ENCODE peak calls at places on chromosome 20, in ten cellular contexts. K is lower lobe of right lung, Y is hepatocyte, B is uterus, P is progenitor cell of endocrine pancreas, O is heart right ventricle, X is stomach, T is prostate gland, D is adrenal gland, L is A549. S is an unnamed sample.

GRCh38 chr20:4549711-4550259 is 171.9 kb upstream of the PRND start:
- DNase-seq in K (no peak), Y (no peak), B (no peak), P (no peak), O (no peak), X (no peak), T (no peak), D (no peak), L (peak), S (no peak)

GRCh38 chr20:31568041-31568731 is 36.9 kb upstream of the ID1 start:
- DNase-seq in K (no peak), Y (no peak), B (no peak), P (no peak), O (no peak), X (no peak), T (no peak), D (no peak), L (no peak), S (no peak)

GRCh38 chr20:13449868-13450441 is 188.8 kb downstream of the TASP1 start:
- DNase-seq in K (no peak), Y (no peak), B (no peak), P (no peak), O (no peak), X (no peak), T (no peak), D (no peak), L (no peak), S (no peak)

GRCh38 chr20:2323051-2323450 is 27.2 kb downstream of the TGM3 start:
- DNase-seq in K (no peak), Y (no peak), B (no peak), P (no peak), O (no peak), X (no peak), T (no peak), D (no peak), L (no peak), S (no peak)

GRCh38 chr20:63457737-63458136 is 14.7 kb downstream of the KCNQ2 start:
- DNase-seq in K (no peak), Y (no peak), B (no peak), P (no peak), O (peak), X (peak), T (no peak), D (no peak), L (peak), S (no peak)

GRCh38 chr20:2280083-2280482 is 15.7 kb upstream of the TGM3 start:
- DNase-seq in K (no peak), Y (no peak), B (no peak), P (no peak), O (no peak), X (no peak), T (no peak), D (no peak), L (no peak), S (no peak)

GRCh38 chr20:53980101-53980500 is 90.3 kb downstream of the BCAS1 start:
- DNase-seq in K (no peak), Y (no peak), B (no peak), P (no peak), O (no peak), X (no peak), T (no peak), D (no peak), L (no peak), S (no peak)

GRCh38 chr20:56411759-56412472 is at the start of gene CASS4:
- DNase-seq in K (no peak), Y (peak), B (no peak), P (no peak), O (no peak), X (no peak), T (no peak), D (peak), L (no peak), S (no peak)

GRCh38 chr20:14919473-14920157 is 582.2 kb upstream of the FLRT3 start:
- DNase-seq in K (peak), Y (peak), B (no peak), P (peak), O (no peak), X (peak), T (peak), D (no peak), L (peak), S (no peak)

GRCh38 chr20:23143986-23144695 is 58.0 kb upstream of the CD93 start:
- DNase-seq in K (no peak), Y (no peak), B (no peak), P (no peak), O (no peak), X (no peak), T (no peak), D (no peak), L (no peak), S (no peak)

GRCh38 chr20:31818376-31818908 is 714 bp upstream of the MYLK2 start:
- DNase-seq in K (no peak), Y (no peak), B (no peak), P (no peak), O (no peak), X (no peak), T (no peak), D (no peak), L (no peak), S (no peak)

GRCh38 chr20:21514553-21515251 is 838 bp upstream of the NKX2-2 start:
- DNase-seq in K (peak), Y (no peak), B (no peak), P (peak), O (no peak), X (no peak), T (no peak), D (no peak), L (no peak), S (no peak)

GRCh38 chr20:34824861-34825529 is 456 bp downstream of the NCOA6 start:
- DNase-seq in K (peak), Y (peak), B (peak), P (peak), O (peak), X (peak), T (peak), D (peak), L (peak), S (peak)

GRCh38 chr20:12051206-12052163 is 133.8 kb downstream of the BTBD3 start:
- DNase-seq in K (no peak), Y (no peak), B (peak), P (no peak), O (no peak), X (no peak), T (no peak), D (no peak), L (no peak), S (no peak)

GRCh38 chr20:45828589-45828988 is 1.5 kb upstream of the TNNC2 start:
- DNase-seq in K (no peak), Y (no peak), B (no peak), P (no peak), O (no peak), X (no peak), T (no peak), D (no peak), L (no peak), S (no peak)

GRCh38 chr20:10357974-10358373 is 76.0 kb downstream of the MKKS start:
- DNase-seq in K (no peak), Y (no peak), B (no peak), P (no peak), O (no peak), X (no peak), T (no peak), D (no peak), L (peak), S (no peak)

GRCh38 chr20:58359441-58359840 is 29.6 kb upstream of the VAPB start:
- DNase-seq in K (no peak), Y (no peak), B (no peak), P (no peak), O (no peak), X (no peak), T (no peak), D (no peak), L (no peak), S (no peak)

GRCh38 chr20:45912344-45912682 is 358 bp upstream of the PLTP start:
- DNase-seq in K (no peak), Y (no peak), B (no peak), P (no peak), O (no peak), X (no peak), T (no peak), D (no peak), L (no peak), S (no peak)

GRCh38 chr20:478949-479429 is 16.7 kb upstream of the TBC1D20 start:
- DNase-seq in K (no peak), Y (peak), B (no peak), P (no peak), O (no peak), X (no peak), T (peak), D (no peak), L (peak), S (peak)

GRCh38 chr20:33005132-33005566 is 916 bp upstream of the SUN5 start:
- DNase-seq in K (no peak), Y (no peak), B (no peak), P (no peak), O (no peak), X (no peak), T (no peak), D (no peak), L (peak), S (peak)

GRCh38 chr20:44460795-44461141 is 14.9 kb upstream of the TTPAL start:
- DNase-seq in K (no peak), Y (peak), B (no peak), P (no peak), O (no peak), X (no peak), T (no peak), D (no peak), L (peak), S (no peak)

GRCh38 chr20:2617099-2617714 is 35.2 kb upstream of the NOP56 start:
- DNase-seq in K (no peak), Y (no peak), B (no peak), P (no peak), O (no peak), X (no peak), T (no peak), D (peak), L (no peak), S (no peak)

GRCh38 chr20:34549291-34549928 is 9.1 kb upstream of the MAP1LC3A start:
- DNase-seq in K (no peak), Y (peak), B (no peak), P (no peak), O (no peak), X (no peak), T (peak), D (no peak), L (peak), S (no peak)

GRCh38 chr20:4018015-4018748 is 2.8 kb upstream of the RNF24 start:
- DNase-seq in K (no peak), Y (no peak), B (no peak), P (no peak), O (no peak), X (no peak), T (no peak), D (no peak), L (no peak), S (no peak)

GRCh38 chr20:44692932-44693476 is 22.2 kb upstream of the CCN5 start:
- DNase-seq in K (no peak), Y (peak), B (peak), P (no peak), O (peak), X (peak), T (no peak), D (peak), L (peak), S (no peak)

GRCh38 chr20:45679650-45680049 is 9.6 kb upstream of the WFDC11 start:
- DNase-seq in K (no peak), Y (no peak), B (no peak), P (no peak), O (no peak), X (no peak), T (no peak), D (no peak), L (no peak), S (no peak)

GRCh38 chr20:20360464-20360863 is 7.4 kb upstream of the INSM1 start:
- DNase-seq in K (no peak), Y (peak), B (no peak), P (peak), O (no peak), X (peak), T (peak), D (peak), L (peak), S (peak)

GRCh38 chr20:5844063-5844681 is 94.0 kb downstream of the SHLD1 start:
- DNase-seq in K (no peak), Y (no peak), B (no peak), P (no peak), O (no peak), X (no peak), T (no peak), D (peak), L (peak), S (no peak)

GRCh38 chr20:60242836-60243520 is 284.8 kb downstream of the CDH26 start:
- DNase-seq in K (no peak), Y (no peak), B (no peak), P (no peak), O (no peak), X (no peak), T (no peak), D (no peak), L (no peak), S (no peak)

GRCh38 chr20:32206383-32207210 is 946 bp downstream of the PLAGL2 start:
- DNase-seq in K (no peak), Y (peak), B (no peak), P (no peak), O (no peak), X (no peak), T (no peak), D (no peak), L (no peak), S (no peak)

GRCh38 chr20:63106108-63106764 is 99.5 kb upstream of the BHLHE23 start:
- DNase-seq in K (no peak), Y (no peak), B (peak), P (no peak), O (peak), X (peak), T (peak), D (peak), L (peak), S (no peak)

GRCh38 chr20:35618372-35619131 is 2.9 kb downstream of the SPAG4 start:
- DNase-seq in K (peak), Y (no peak), B (peak), P (no peak), O (peak), X (no peak), T (no peak), D (peak), L (no peak), S (no peak)

GRCh38 chr20:50857348-50857747 is 62.5 kb downstream of the BCAS4 start:
- DNase-seq in K (no peak), Y (no peak), B (no peak), P (no peak), O (no peak), X (no peak), T (no peak), D (no peak), L (no peak), S (no peak)

GRCh38 chr20:50856475-50857041 is 61.7 kb downstream of the BCAS4 start:
- DNase-seq in K (no peak), Y (no peak), B (no peak), P (no peak), O (no peak), X (no peak), T (no peak), D (no peak), L (no peak), S (no peak)

GRCh38 chr20:50854512-50855249 is 59.8 kb downstream of the BCAS4 start:
- DNase-seq in K (no peak), Y (no peak), B (no peak), P (no peak), O (no peak), X (no peak), T (no peak), D (no peak), L (no peak), S (no peak)

GRCh38 chr20:50858525-50858924 is 63.7 kb downstream of the BCAS4 start:
- DNase-seq in K (no peak), Y (no peak), B (no peak), P (no peak), O (no peak), X (no peak), T (no peak), D (no peak), L (no peak), S (no peak)

DNA sequence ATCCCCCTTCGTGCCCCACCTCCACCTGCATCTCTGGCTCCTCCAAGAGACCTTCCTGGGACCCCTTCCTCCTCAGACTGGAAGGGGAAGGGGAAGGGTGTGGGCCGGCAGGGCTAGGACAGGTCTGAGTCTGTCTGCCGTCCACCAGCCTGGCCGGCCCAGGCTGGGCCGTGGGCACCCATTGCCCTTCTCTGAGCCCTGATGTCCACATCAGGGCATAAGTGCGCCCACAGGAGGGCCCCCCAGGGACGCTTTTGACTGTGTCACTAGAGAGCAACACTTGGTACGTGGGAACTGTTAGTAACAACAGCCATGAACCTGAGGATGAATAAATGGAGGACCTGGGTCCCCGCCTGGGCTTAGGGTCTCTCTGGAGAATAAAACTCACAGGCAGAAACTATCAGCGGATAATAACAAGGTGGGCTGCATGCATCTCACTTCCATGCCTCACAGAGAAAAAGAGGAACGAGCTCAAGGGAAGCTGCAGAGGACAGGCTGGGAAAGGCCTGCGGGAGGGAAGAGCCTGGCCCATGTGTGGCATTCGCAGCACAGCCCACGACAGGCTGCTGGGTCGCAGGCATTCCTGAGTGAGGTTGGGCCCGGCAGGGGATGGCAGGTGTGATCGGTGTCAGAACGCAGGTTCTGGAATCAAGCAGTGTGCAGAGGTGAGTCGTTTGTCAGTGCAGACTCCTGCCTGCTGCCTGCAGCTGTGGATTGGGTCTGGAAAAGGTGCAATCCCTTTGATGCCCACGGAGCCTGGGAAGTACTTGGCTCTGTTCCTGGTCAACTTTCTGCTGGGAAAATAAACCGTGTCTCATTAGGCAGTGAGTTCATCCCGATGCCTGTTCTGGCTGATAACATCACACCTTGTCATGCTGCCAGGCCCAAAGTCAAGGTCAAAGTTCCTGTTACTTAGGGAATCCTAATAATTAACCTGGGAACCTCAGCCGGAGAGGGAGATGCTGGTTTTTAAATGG is 60.9 kb downstream of the BCAS4 start:
- DNase-seq in K (no peak), Y (peak), B (no peak), P (no peak), O (no peak), X (peak), T (no peak), D (peak), L (peak), S (no peak)
- TF ChIP-seq CTCF in K (no peak), Y (no peak), B (no peak), P (no peak), O (no peak), X (no peak), T (no peak), D (no peak), L (no peak), S (no peak)

DNA sequence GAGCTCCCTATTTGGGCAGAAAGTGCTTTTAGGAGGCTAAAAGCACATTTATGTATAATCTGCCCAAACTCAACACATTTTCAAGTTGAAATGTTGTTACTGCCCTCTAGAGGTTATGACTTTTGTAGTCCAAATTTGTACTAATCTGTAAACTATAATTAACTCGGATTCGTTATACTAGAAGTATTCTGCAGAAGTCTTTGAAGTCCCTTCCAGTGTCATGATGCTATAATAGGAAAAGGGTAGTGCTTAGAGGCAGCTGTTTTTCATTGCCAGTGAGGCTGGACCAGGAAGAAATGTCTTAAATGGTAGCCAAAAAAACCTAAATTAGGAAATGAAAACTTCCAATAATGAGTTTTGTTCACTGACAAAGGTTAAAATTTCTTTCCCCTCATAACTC is 44.8 kb upstream of the EMILIN3 start:
- DNase-seq in K (no peak), Y (no peak), B (no peak), P (no peak), O (no peak), X (no peak), T (no peak), D (no peak), L (peak), S (no peak)
- TF ChIP-seq CTCF in K (peak), Y (peak), B (peak), P (peak), O (peak), X (no peak), T (peak), D (peak), L (peak), S (peak)

GRCh38 chr20:38172344-38172743 is 7.3 kb upstream of the TGM2 start:
- DNase-seq in K (no peak), Y (no peak), B (no peak), P (no peak), O (no peak), X (no peak), T (no peak), D (no peak), L (peak), S (no peak)
- TF ChIP-seq CTCF in K (no peak), Y (peak), B (no peak), P (no peak), O (no peak), X (no peak), T (no peak), D (no peak), L (peak), S (no peak)

GRCh38 chr20:25469558-25469957 is 62.1 kb downstream of the GINS1 start:
- DNase-seq in K (no peak), Y (no peak), B (no peak), P (no peak), O (no peak), X (no peak), T (no peak), D (no peak), L (no peak), S (no peak)

GRCh38 chr20:25468126-25469075 is 60.9 kb downstream of the GINS1 start:
- DNase-seq in K (no peak), Y (no peak), B (no peak), P (no peak), O (no peak), X (no peak), T (no peak), D (no peak), L (no peak), S (no peak)

GRCh38 chr20:25467441-25467840 is 60.0 kb downstream of the GINS1 start:
- DNase-seq in K (no peak), Y (no peak), B (no peak), P (no peak), O (no peak), X (no peak), T (no peak), D (no peak), L (no peak), S (no peak)

GRCh38 chr20:25471020-25471419 is 63.5 kb downstream of the GINS1 start:
- DNase-seq in K (no peak), Y (no peak), B (no peak), P (no peak), O (no peak), X (no peak), T (no peak), D (no peak), L (no peak), S (no peak)

GRCh38 chr20:25470045-25470444 is 62.6 kb downstream of the GINS1 start:
- DNase-seq in K (no peak), Y (peak), B (no peak), P (no peak), O (no peak), X (peak), T (peak), D (no peak), L (peak), S (no peak)
- TF ChIP-seq CTCF in K (no peak), Y (peak), B (no peak), P (peak), O (peak), X (no peak), T (peak), D (peak), L (peak), S (peak)

DNA sequence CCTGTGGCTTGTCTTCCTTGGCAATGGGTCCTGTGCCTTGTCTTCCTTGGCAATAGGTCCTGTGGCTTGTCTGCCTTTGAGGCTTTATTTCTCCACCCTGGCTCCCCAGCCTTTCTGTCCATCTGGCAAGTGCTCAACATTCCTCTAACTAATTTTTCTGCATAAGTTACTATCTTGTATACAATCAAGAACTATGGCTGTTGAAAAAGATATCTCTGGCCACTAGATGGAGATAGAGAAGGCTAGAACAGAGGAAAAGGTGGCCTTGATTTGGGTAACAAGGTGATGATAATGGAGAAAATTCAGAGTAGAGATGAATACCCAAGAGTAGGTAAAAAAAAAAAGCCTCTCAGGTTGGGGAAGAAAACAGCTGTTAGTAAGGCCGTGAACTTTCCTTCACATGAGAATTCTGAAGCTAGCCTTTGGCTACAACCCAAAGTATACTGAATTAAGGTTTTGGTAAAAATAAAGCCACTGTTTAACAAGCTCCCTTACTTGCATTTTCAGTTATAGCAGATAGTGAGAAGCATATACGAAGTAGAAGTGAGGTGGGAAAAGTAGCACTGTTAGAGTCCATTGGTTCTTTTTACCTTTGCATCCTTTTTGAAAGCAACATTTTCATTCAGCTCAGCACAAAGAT is 505.0 kb downstream of the DOK5 start:
- DNase-seq in K (no peak), Y (peak), B (no peak), P (no peak), O (no peak), X (no peak), T (no peak), D (no peak), L (peak), S (no peak)
- TF ChIP-seq CTCF in K (peak), Y (peak), B (no peak), P (peak), O (peak), X (no peak), T (peak), D (peak), L (peak), S (peak)